ENCODE peak calls at places on chromosomes 3 and 15, in ten cellular contexts. K is breast epithelium; H is GM13976; X is GM12865; D is fibroblast of lung; G is CD8-positive, alpha-beta T cell; W is RWPE2; V is osteocyte; Y is AG04449; U is BJ. L is an unnamed sample.

GRCh38 chr3:71464613-71465012 is 118.9 kb downstream of the FOXP1 start:
- DNase-seq in K (no peak), H (no peak), X (no peak), D (no peak), G (no peak), W (no peak), V (no peak), Y (no peak), U (no peak), L (no peak)

GRCh38 chr3:131704084-131704483 is 201.3 kb upstream of the MRPL3 start:
- DNase-seq in K (no peak), H (no peak), X (no peak), D (no peak), G (no peak), W (no peak), V (no peak), Y (no peak), U (no peak), L (no peak)

GRCh38 chr15:79122943-79123342 is 32.4 kb upstream of the RASGRF1 start:
- DNase-seq in K (no peak), H (no peak), X (no peak), D (no peak), G (no peak), W (no peak), V (no peak), Y (no peak), U (no peak), L (no peak)

GRCh38 chr3:185401319-185401955 is 38.5 kb downstream of the MAP3K13 start:
- DNase-seq in K (no peak), H (no peak), X (no peak), D (peak; percentile 75), G (no peak), W (no peak), V (no peak), Y (no peak), U (no peak), L (no peak)

GRCh38 chr3:181947606-181948005 is 235.9 kb downstream of the SOX2 start:
- DNase-seq in K (no peak), H (no peak), X (no peak), D (no peak), G (no peak), W (no peak), V (no peak), Y (no peak), U (no peak), L (no peak)

GRCh38 chr3:125287248-125287647 is 74.7 kb upstream of the SLC12A8 start:
- DNase-seq in K (no peak), H (no peak), X (no peak), D (no peak), G (no peak), W (no peak), V (no peak), Y (no peak), U (no peak), L (no peak)

GRCh38 chr3:3998140-3998977 is 199.1 kb downstream of the LRRN1 start:
- DNase-seq in K (no peak), H (peak; percentile 46), X (peak; percentile 74), D (peak; percentile 1), G (no peak), W (no peak), V (no peak), Y (no peak), U (no peak), L (no peak)

GRCh38 chr3:126557415-126557745 is 1.4 kb downstream of the C3orf22 start:
- DNase-seq in K (no peak), H (no peak), X (no peak), D (no peak), G (peak; percentile 44), W (no peak), V (peak; percentile 83), Y (no peak), U (no peak), L (peak; percentile 68)

GRCh38 chr15:56916825-56917477 is 1.5 kb upstream of the TCF12 start:
- DNase-seq in K (no peak), H (no peak), X (no peak), D (no peak), G (no peak), W (no peak), V (no peak), Y (no peak), U (no peak), L (no peak)

GRCh38 chr15:69557340-69558137 is 104.9 kb downstream of the RPLP1 start:
- DNase-seq in K (no peak), H (no peak), X (no peak), D (peak; percentile 94), G (no peak), W (no peak), V (no peak), Y (peak; percentile 92), U (peak; percentile 92), L (no peak)

GRCh38 chr3:130849111-130849552 is 44.8 kb upstream of the ATP2C1 start:
- DNase-seq in K (peak; percentile 81), H (no peak), X (peak; percentile 32), D (no peak), G (no peak), W (no peak), V (no peak), Y (no peak), U (no peak), L (no peak)

GRCh38 chr3:132352556-132353143 is 35.4 kb downstream of the ACP3 start:
- DNase-seq in K (no peak), H (peak; percentile 57), X (peak; percentile 78), D (peak; percentile 80), G (peak; percentile 70), W (no peak), V (peak; percentile 86), Y (peak; percentile 12), U (peak; percentile 12), L (no peak)

GRCh38 chr15:101669744-101670143 is 17.6 kb upstream of the TM2D3 start:
- DNase-seq in K (no peak), H (no peak), X (no peak), D (peak; percentile 51), G (no peak), W (no peak), V (no peak), Y (no peak), U (no peak), L (no peak)

GRCh38 chr3:11671648-11672100 is 28.0 kb upstream of the VGLL4 start:
- DNase-seq in K (no peak), H (peak; percentile 58), X (peak; percentile 45), D (peak; percentile 11), G (no peak), W (no peak), V (no peak), Y (peak; percentile 29), U (peak; percentile 59), L (no peak)

GRCh38 chr3:118544458-118544857 is 490.2 kb downstream of the IGSF11 start:
- DNase-seq in K (no peak), H (no peak), X (no peak), D (no peak), G (no peak), W (peak; percentile 74), V (no peak), Y (no peak), U (no peak), L (no peak)

GRCh38 chr15:69609176-69609575 is 156.6 kb downstream of the RPLP1 start:
- DNase-seq in K (no peak), H (no peak), X (no peak), D (peak; percentile 8), G (no peak), W (peak; percentile 19), V (no peak), Y (peak; percentile 50), U (no peak), L (no peak)

GRCh38 chr15:96329403-96329981 is 1.0 kb upstream of the NR2F2 start:
- DNase-seq in K (no peak), H (no peak), X (no peak), D (peak; percentile 86), G (no peak), W (no peak), V (no peak), Y (no peak), U (no peak), L (peak; percentile 73)

GRCh38 chr15:89035658-89036057 is 52.6 kb upstream of the ABHD2 start:
- DNase-seq in K (no peak), H (no peak), X (no peak), D (no peak), G (no peak), W (no peak), V (no peak), Y (no peak), U (no peak), L (no peak)

GRCh38 chr15:73052679-73053397 is 575 bp downstream of the NEO1 start:
- DNase-seq in K (no peak), H (peak; percentile 46), X (peak; percentile 21), D (peak; percentile 28), G (peak; percentile 52), W (peak; percentile 68), V (no peak), Y (no peak), U (no peak), L (peak; percentile 73)
- TF ChIP-seq CTCF in K (no peak), H (peak; percentile 20), X (peak; percentile 9), D (no peak), G (no peak), W (peak; percentile 82), V (peak; percentile 42), Y (no peak), U (peak; percentile 39), L (no peak)

DNA sequence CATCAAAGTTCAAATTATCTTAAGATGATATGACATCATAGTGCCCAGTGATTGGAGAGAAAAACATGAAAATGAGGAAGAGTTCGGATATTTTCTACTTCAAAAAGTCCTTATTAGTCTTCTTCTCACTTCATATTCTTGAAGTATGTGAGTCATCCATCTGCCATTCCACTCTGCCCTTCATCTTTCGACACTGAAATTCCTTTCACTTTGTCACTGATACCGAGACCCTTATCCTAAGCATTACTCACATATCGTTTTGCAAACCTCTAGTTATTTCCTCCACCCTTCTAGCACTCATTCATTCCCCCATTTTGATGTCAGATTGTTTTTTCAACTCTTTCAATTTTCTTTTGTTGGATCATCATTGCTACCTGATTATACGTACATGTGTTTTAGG is 4.0 kb downstream of the OR5H14 start:
- DNase-seq in K (no peak), H (no peak), X (no peak), D (no peak), G (no peak), W (no peak), V (no peak), Y (no peak), U (no peak), L (no peak)
- TF ChIP-seq CTCF in K (no peak), H (no peak), X (no peak), D (no peak), G (no peak), W (no peak), V (no peak), Y (no peak), U (no peak), L (no peak)

DNA sequence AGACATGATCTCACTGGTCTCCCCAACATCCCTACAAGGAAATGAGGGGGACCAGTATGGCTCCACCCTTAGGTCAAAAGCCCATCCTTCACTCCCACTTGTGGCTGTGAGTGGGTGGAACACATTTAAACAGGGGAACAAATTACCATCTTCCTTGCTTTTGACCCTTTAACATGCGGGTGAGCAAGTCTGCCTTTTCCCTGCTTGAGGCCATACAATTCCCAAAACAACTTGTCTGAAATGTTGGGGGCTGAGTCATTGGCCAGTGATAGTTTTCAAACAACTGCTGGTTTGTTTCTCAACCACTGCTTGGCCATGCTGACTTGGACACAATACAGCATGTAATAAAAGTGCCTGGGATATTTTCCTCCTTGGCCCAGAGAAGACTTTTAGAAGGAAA is 39.6 kb downstream of the COL8A1 start:
- DNase-seq in K (no peak), H (no peak), X (no peak), D (peak; percentile 98), G (no peak), W (no peak), V (no peak), Y (peak; percentile 49), U (peak; percentile 96), L (no peak)
- TF ChIP-seq CTCF in K (no peak), H (no peak), X (no peak), D (no peak), G (no peak), W (no peak), V (no peak), Y (no peak), U (peak; percentile 5), L (no peak)

GRCh38 chr3:148975277-148975676 is 16.1 kb upstream of the GYG1 start:
- DNase-seq in K (no peak), H (no peak), X (no peak), D (peak; percentile 57), G (no peak), W (no peak), V (no peak), Y (no peak), U (no peak), L (no peak)
- TF ChIP-seq CTCF in K (no peak), H (no peak), X (no peak), D (no peak), G (no peak), W (no peak), V (no peak), Y (no peak), U (no peak), L (no peak)